ENCODE peak calls at places on chromosomes 2 and 18, in ten cellular contexts. O is GM23248; B is neural crest cell; G is NCI-H446 treated with DMSO at 0.1 percent for 48 hours; Z is LoVo; Q is kidney; J is effector memory CD4-positive, alpha-beta T cell; D is OCI-LY7; L is stimulated activated CD4-positive, alpha-beta T cell treated with anti-CD3 and anti-CD28 coated beads, Interleukin-15, amount 100 ng/mL, for 24 hours; U is NCI-H1694. C is an unnamed sample.

GRCh38 chr2:111156529-111156928 is 35.8 kb downstream of the BCL2L11 start:
- DNase-seq in O (no peak), B (no peak), G (no peak), Z (no peak), Q (no peak), J (no peak), D (no peak), L (no peak), U (no peak), C (no peak)

GRCh38 chr2:206800501-206801416 is 35.4 kb downstream of the FASTKD2 start:
- DNase-seq in O (peak), B (peak), G (peak), Z (peak), Q (no peak), J (peak), D (peak), L (peak), U (peak), C (peak)

GRCh38 chr2:183255406-183255805 is 131.2 kb downstream of the NUP35 start:
- DNase-seq in O (no peak), B (no peak), G (peak), Z (no peak), Q (no peak), J (no peak), D (no peak), L (no peak), U (no peak), C (no peak)

GRCh38 chr2:54240515-54241219 is 15.4 kb downstream of the TSPYL6 start:
- DNase-seq in O (peak), B (no peak), G (no peak), Z (no peak), Q (no peak), J (no peak), D (no peak), L (no peak), U (no peak), C (peak)

GRCh38 chr2:94762600-94762999 is 108.6 kb upstream of the TEKT4 start:
- DNase-seq in O (peak), B (no peak), G (no peak), Z (no peak), Q (no peak), J (no peak), D (no peak), L (no peak), U (no peak), C (no peak)

GRCh38 chr18:44744206-44745180 is 63.8 kb downstream of the SETBP1 start:
- DNase-seq in O (no peak), B (peak), G (no peak), Z (no peak), Q (peak), J (no peak), D (no peak), L (no peak), U (no peak), C (no peak)

GRCh38 chr2:7053650-7054262 is 136.5 kb downstream of the RNF144A start:
- DNase-seq in O (no peak), B (no peak), G (no peak), Z (no peak), Q (no peak), J (no peak), D (no peak), L (no peak), U (no peak), C (no peak)

GRCh38 chr2:72138011-72138881 is 9.4 kb downstream of the CYP26B1 start:
- DNase-seq in O (no peak), B (no peak), G (no peak), Z (peak), Q (peak), J (no peak), D (no peak), L (no peak), U (no peak), C (no peak)

GRCh38 chr2:202101049-202101579 is 28.1 kb downstream of the KIAA2012 start:
- DNase-seq in O (no peak), B (no peak), G (no peak), Z (no peak), Q (no peak), J (no peak), D (no peak), L (no peak), U (no peak), C (no peak)

GRCh38 chr18:9478545-9478944 is 3.2 kb downstream of the RALBP1 start:
- DNase-seq in O (no peak), B (no peak), G (no peak), Z (no peak), Q (peak), J (no peak), D (no peak), L (no peak), U (no peak), C (no peak)

GRCh38 chr2:45255568-45255967 is 246.3 kb upstream of the SIX2 start:
- DNase-seq in O (no peak), B (no peak), G (no peak), Z (no peak), Q (no peak), J (no peak), D (no peak), L (no peak), U (no peak), C (no peak)

GRCh38 chr18:6279308-6279707 is 135.4 kb downstream of the L3MBTL4 start:
- DNase-seq in O (no peak), B (no peak), G (no peak), Z (no peak), Q (no peak), J (no peak), D (no peak), L (no peak), U (no peak), C (no peak)

GRCh38 chr2:1742300-1742679 is 2.0 kb downstream of the PXDN start:
- DNase-seq in O (no peak), B (no peak), G (no peak), Z (no peak), Q (no peak), J (no peak), D (no peak), L (no peak), U (no peak), C (no peak)

GRCh38 chr2:81195017-81195773 is 890.6 kb upstream of the LRRTM1 start:
- DNase-seq in O (no peak), B (no peak), G (no peak), Z (no peak), Q (peak), J (no peak), D (no peak), L (no peak), U (no peak), C (no peak)

GRCh38 chr2:141923657-141924056 is 207.2 kb downstream of the LRP1B start:
- DNase-seq in O (peak), B (no peak), G (no peak), Z (no peak), Q (no peak), J (no peak), D (no peak), L (no peak), U (no peak), C (no peak)

GRCh38 chr2:191675807-191676667 is 1.9 kb upstream of the NABP1 start:
- DNase-seq in O (no peak), B (no peak), G (no peak), Z (no peak), Q (peak), J (peak), D (peak), L (peak), U (no peak), C (no peak)

GRCh38 chr18:23738151-23738550 is 48.9 kb downstream of the LAMA3 start:
- DNase-seq in O (no peak), B (no peak), G (no peak), Z (no peak), Q (no peak), J (no peak), D (no peak), L (no peak), U (no peak), C (no peak)

GRCh38 chr2:1686784-1687105 is 57.6 kb downstream of the PXDN start:
- DNase-seq in O (no peak), B (no peak), G (no peak), Z (no peak), Q (no peak), J (no peak), D (no peak), L (no peak), U (no peak), C (no peak)

GRCh38 chr2:57656198-57656597 is 390.4 kb upstream of the VRK2 start:
- DNase-seq in O (no peak), B (no peak), G (no peak), Z (no peak), Q (no peak), J (no peak), D (no peak), L (no peak), U (no peak), C (no peak)

GRCh38 chr2:17975401-17975800 is 96.9 kb downstream of the KCNS3 start:
- DNase-seq in O (no peak), B (no peak), G (no peak), Z (no peak), Q (no peak), J (no peak), D (no peak), L (no peak), U (no peak), C (no peak)

GRCh38 chr18:36934884-36935283 is 106.0 kb downstream of the KIAA1328 start:
- DNase-seq in O (peak), B (no peak), G (peak), Z (no peak), Q (no peak), J (no peak), D (no peak), L (no peak), U (no peak), C (peak)

GRCh38 chr18:45590060-45590537 is 25.2 kb upstream of the SLC14A2 start:
- DNase-seq in O (peak), B (no peak), G (peak), Z (no peak), Q (no peak), J (no peak), D (no peak), L (no peak), U (no peak), C (peak)

GRCh38 chr2:106572541-106573148 is 85.5 kb downstream of the CD8B2 start:
- DNase-seq in O (peak), B (no peak), G (no peak), Z (no peak), Q (no peak), J (no peak), D (no peak), L (peak), U (peak), C (no peak)

GRCh38 chr2:30331038-30331437 is 99.7 kb downstream of the LBH start:
- DNase-seq in O (no peak), B (no peak), G (no peak), Z (no peak), Q (no peak), J (no peak), D (no peak), L (no peak), U (no peak), C (no peak)

GRCh38 chr18:42745931-42746330 is 369.6 kb downstream of the RIT2 start:
- DNase-seq in O (no peak), B (no peak), G (no peak), Z (no peak), Q (no peak), J (no peak), D (no peak), L (no peak), U (no peak), C (no peak)

GRCh38 chr2:9187620-9188214 is 18.9 kb upstream of the ASAP2 start:
- DNase-seq in O (peak), B (no peak), G (no peak), Z (no peak), Q (no peak), J (no peak), D (no peak), L (no peak), U (no peak), C (no peak)

GRCh38 chr18:76621782-76622495 is 126.9 kb upstream of the ZNF516 start:
- DNase-seq in O (peak), B (no peak), G (no peak), Z (no peak), Q (no peak), J (no peak), D (no peak), L (no peak), U (no peak), C (peak)

GRCh38 chr2:169509230-169509917 is at the start of gene KLHL41:
- DNase-seq in O (peak), B (no peak), G (peak), Z (no peak), Q (no peak), J (no peak), D (no peak), L (no peak), U (no peak), C (peak)

GRCh38 chr2:179340678-179341077 is 76.0 kb upstream of the SESTD1 start:
- DNase-seq in O (peak), B (no peak), G (peak), Z (no peak), Q (no peak), J (no peak), D (no peak), L (no peak), U (peak), C (peak)

GRCh38 chr18:7789853-7790552 is 222.9 kb downstream of the PTPRM start:
- DNase-seq in O (peak), B (no peak), G (no peak), Z (peak), Q (no peak), J (no peak), D (no peak), L (no peak), U (peak), C (peak)

GRCh38 chr18:9743200-9744016 is 35.3 kb downstream of the RAB31 start:
- DNase-seq in O (peak), B (no peak), G (no peak), Z (peak), Q (peak), J (no peak), D (no peak), L (no peak), U (no peak), C (peak)